ENCODE peak calls at places on chromosomes 13 and 19, in ten cellular contexts. One of them, this sample, is unnamed.

GRCh38 chr19:46080561-46080960 is 39.8 kb upstream of the IGFL4 start:
- DNase-seq in anterior cingulate cortex: no peak
- DNase-seq in activated CD4-positive, alpha-beta T cell treated with anti-CD3 and anti-CD28 coated beads, Interleukin-2, amount 50 U/mL, for 24 hours: no peak
- DNase-seq in nucleus accumbens: no peak
- DNase-seq in stimulated activated CD4-positive, alpha-beta T cell treated with anti-CD3 and anti-CD28 coated beads, Interleukin-4, amount 100 ng/mL, for 48 hours: no peak
- DNase-seq in T-cell: no peak
- DNase-seq in stimulated activated naive CD4-positive, alpha-beta T cell: no peak
- DNase-seq in neural crest cell: no peak
- DNase-seq in iris pigment epithelial cell: peak
- DNase-seq in epithelial cell of proximal tubule: peak
- DNase-seq in this sample: no peak

GRCh38 chr13:20721454-20722357 is 18.2 kb downstream of the IL17D start:
- DNase-seq in anterior cingulate cortex: no peak
- DNase-seq in activated CD4-positive, alpha-beta T cell treated with anti-CD3 and anti-CD28 coated beads, Interleukin-2, amount 50 U/mL, for 24 hours: no peak
- DNase-seq in nucleus accumbens: no peak
- DNase-seq in stimulated activated CD4-positive, alpha-beta T cell treated with anti-CD3 and anti-CD28 coated beads, Interleukin-4, amount 100 ng/mL, for 48 hours: no peak
- DNase-seq in T-cell: no peak
- DNase-seq in stimulated activated naive CD4-positive, alpha-beta T cell: no peak
- DNase-seq in neural crest cell: no peak
- DNase-seq in iris pigment epithelial cell: peak
- DNase-seq in epithelial cell of proximal tubule: no peak
- DNase-seq in this sample: no peak

GRCh38 chr13:24217601-24218281 is 57.2 kb downstream of the SPATA13 start:
- DNase-seq in anterior cingulate cortex: no peak
- DNase-seq in activated CD4-positive, alpha-beta T cell treated with anti-CD3 and anti-CD28 coated beads, Interleukin-2, amount 50 U/mL, for 24 hours: no peak
- DNase-seq in nucleus accumbens: no peak
- DNase-seq in stimulated activated CD4-positive, alpha-beta T cell treated with anti-CD3 and anti-CD28 coated beads, Interleukin-4, amount 100 ng/mL, for 48 hours: no peak
- DNase-seq in T-cell: no peak
- DNase-seq in stimulated activated naive CD4-positive, alpha-beta T cell: no peak
- DNase-seq in neural crest cell: no peak
- DNase-seq in iris pigment epithelial cell: no peak
- DNase-seq in epithelial cell of proximal tubule: no peak
- DNase-seq in this sample: peak

GRCh38 chr19:41328818-41329220 is 18.8 kb downstream of the CCDC97 start:
- DNase-seq in anterior cingulate cortex: no peak
- DNase-seq in activated CD4-positive, alpha-beta T cell treated with anti-CD3 and anti-CD28 coated beads, Interleukin-2, amount 50 U/mL, for 24 hours: no peak
- DNase-seq in nucleus accumbens: no peak
- DNase-seq in stimulated activated CD4-positive, alpha-beta T cell treated with anti-CD3 and anti-CD28 coated beads, Interleukin-4, amount 100 ng/mL, for 48 hours: no peak
- DNase-seq in T-cell: no peak
- DNase-seq in stimulated activated naive CD4-positive, alpha-beta T cell: no peak
- DNase-seq in neural crest cell: no peak
- DNase-seq in iris pigment epithelial cell: no peak
- DNase-seq in epithelial cell of proximal tubule: no peak
- DNase-seq in this sample: peak

GRCh38 chr13:96552523-96552922 is 441.8 kb downstream of the OXGR1 start:
- DNase-seq in anterior cingulate cortex: no peak
- DNase-seq in activated CD4-positive, alpha-beta T cell treated with anti-CD3 and anti-CD28 coated beads, Interleukin-2, amount 50 U/mL, for 24 hours: no peak
- DNase-seq in nucleus accumbens: no peak
- DNase-seq in stimulated activated CD4-positive, alpha-beta T cell treated with anti-CD3 and anti-CD28 coated beads, Interleukin-4, amount 100 ng/mL, for 48 hours: no peak
- DNase-seq in T-cell: no peak
- DNase-seq in stimulated activated naive CD4-positive, alpha-beta T cell: no peak
- DNase-seq in neural crest cell: no peak
- DNase-seq in iris pigment epithelial cell: no peak
- DNase-seq in epithelial cell of proximal tubule: no peak
- DNase-seq in this sample: no peak

GRCh38 chr13:52851153-52851962 is 2.9 kb upstream of the PCDH8 start:
- DNase-seq in anterior cingulate cortex: no peak
- DNase-seq in activated CD4-positive, alpha-beta T cell treated with anti-CD3 and anti-CD28 coated beads, Interleukin-2, amount 50 U/mL, for 24 hours: no peak
- DNase-seq in nucleus accumbens: peak
- DNase-seq in stimulated activated CD4-positive, alpha-beta T cell treated with anti-CD3 and anti-CD28 coated beads, Interleukin-4, amount 100 ng/mL, for 48 hours: no peak
- DNase-seq in T-cell: no peak
- DNase-seq in stimulated activated naive CD4-positive, alpha-beta T cell: no peak
- DNase-seq in neural crest cell: peak
- DNase-seq in iris pigment epithelial cell: peak
- DNase-seq in epithelial cell of proximal tubule: no peak
- DNase-seq in this sample: peak

GRCh38 chr19:17365361-17365760 is 11.8 kb downstream of the PLVAP start:
- DNase-seq in anterior cingulate cortex: no peak
- DNase-seq in activated CD4-positive, alpha-beta T cell treated with anti-CD3 and anti-CD28 coated beads, Interleukin-2, amount 50 U/mL, for 24 hours: no peak
- DNase-seq in nucleus accumbens: no peak
- DNase-seq in stimulated activated CD4-positive, alpha-beta T cell treated with anti-CD3 and anti-CD28 coated beads, Interleukin-4, amount 100 ng/mL, for 48 hours: no peak
- DNase-seq in T-cell: no peak
- DNase-seq in stimulated activated naive CD4-positive, alpha-beta T cell: no peak
- DNase-seq in neural crest cell: no peak
- DNase-seq in iris pigment epithelial cell: no peak
- DNase-seq in epithelial cell of proximal tubule: no peak
- DNase-seq in this sample: no peak

GRCh38 chr19:9934132-9934950 is 2.0 kb downstream of the OLFM2 start:
- DNase-seq in anterior cingulate cortex: peak
- DNase-seq in activated CD4-positive, alpha-beta T cell treated with anti-CD3 and anti-CD28 coated beads, Interleukin-2, amount 50 U/mL, for 24 hours: peak
- DNase-seq in nucleus accumbens: peak
- DNase-seq in stimulated activated CD4-positive, alpha-beta T cell treated with anti-CD3 and anti-CD28 coated beads, Interleukin-4, amount 100 ng/mL, for 48 hours: peak
- DNase-seq in T-cell: peak
- DNase-seq in stimulated activated naive CD4-positive, alpha-beta T cell: peak
- DNase-seq in neural crest cell: peak
- DNase-seq in iris pigment epithelial cell: peak
- DNase-seq in epithelial cell of proximal tubule: no peak
- DNase-seq in this sample: peak

GRCh38 chr19:7419153-7419552 is 69.7 kb downstream of the PEX11G start:
- DNase-seq in anterior cingulate cortex: no peak
- DNase-seq in activated CD4-positive, alpha-beta T cell treated with anti-CD3 and anti-CD28 coated beads, Interleukin-2, amount 50 U/mL, for 24 hours: no peak
- DNase-seq in nucleus accumbens: no peak
- DNase-seq in stimulated activated CD4-positive, alpha-beta T cell treated with anti-CD3 and anti-CD28 coated beads, Interleukin-4, amount 100 ng/mL, for 48 hours: no peak
- DNase-seq in T-cell: no peak
- DNase-seq in stimulated activated naive CD4-positive, alpha-beta T cell: no peak
- DNase-seq in neural crest cell: no peak
- DNase-seq in iris pigment epithelial cell: no peak
- DNase-seq in epithelial cell of proximal tubule: no peak
- DNase-seq in this sample: no peak

GRCh38 chr13:113970810-113971470 is 2.9 kb downstream of the C13orf46 start:
- DNase-seq in anterior cingulate cortex: no peak
- DNase-seq in activated CD4-positive, alpha-beta T cell treated with anti-CD3 and anti-CD28 coated beads, Interleukin-2, amount 50 U/mL, for 24 hours: no peak
- DNase-seq in nucleus accumbens: no peak
- DNase-seq in stimulated activated CD4-positive, alpha-beta T cell treated with anti-CD3 and anti-CD28 coated beads, Interleukin-4, amount 100 ng/mL, for 48 hours: no peak
- DNase-seq in T-cell: no peak
- DNase-seq in stimulated activated naive CD4-positive, alpha-beta T cell: no peak
- DNase-seq in neural crest cell: no peak
- DNase-seq in iris pigment epithelial cell: peak
- DNase-seq in epithelial cell of proximal tubule: peak
- DNase-seq in this sample: no peak

GRCh38 chr19:58579473-58580142 is 6.5 kb upstream of the MZF1 start:
- DNase-seq in anterior cingulate cortex: no peak
- DNase-seq in activated CD4-positive, alpha-beta T cell treated with anti-CD3 and anti-CD28 coated beads, Interleukin-2, amount 50 U/mL, for 24 hours: no peak
- DNase-seq in nucleus accumbens: no peak
- DNase-seq in stimulated activated CD4-positive, alpha-beta T cell treated with anti-CD3 and anti-CD28 coated beads, Interleukin-4, amount 100 ng/mL, for 48 hours: no peak
- DNase-seq in T-cell: no peak
- DNase-seq in stimulated activated naive CD4-positive, alpha-beta T cell: no peak
- DNase-seq in neural crest cell: no peak
- DNase-seq in iris pigment epithelial cell: no peak
- DNase-seq in epithelial cell of proximal tubule: no peak
- DNase-seq in this sample: no peak

GRCh38 chr19:13298565-13299481 is 148.6 kb downstream of the IER2 start:
- DNase-seq in anterior cingulate cortex: no peak
- DNase-seq in activated CD4-positive, alpha-beta T cell treated with anti-CD3 and anti-CD28 coated beads, Interleukin-2, amount 50 U/mL, for 24 hours: no peak
- DNase-seq in nucleus accumbens: no peak
- DNase-seq in stimulated activated CD4-positive, alpha-beta T cell treated with anti-CD3 and anti-CD28 coated beads, Interleukin-4, amount 100 ng/mL, for 48 hours: no peak
- DNase-seq in T-cell: no peak
- DNase-seq in stimulated activated naive CD4-positive, alpha-beta T cell: no peak
- DNase-seq in neural crest cell: no peak
- DNase-seq in iris pigment epithelial cell: no peak
- DNase-seq in epithelial cell of proximal tubule: no peak
- DNase-seq in this sample: no peak

GRCh38 chr13:75550159-75550567 is 572 bp downstream of the UCHL3 start:
- DNase-seq in anterior cingulate cortex: no peak
- DNase-seq in activated CD4-positive, alpha-beta T cell treated with anti-CD3 and anti-CD28 coated beads, Interleukin-2, amount 50 U/mL, for 24 hours: no peak
- DNase-seq in nucleus accumbens: no peak
- DNase-seq in stimulated activated CD4-positive, alpha-beta T cell treated with anti-CD3 and anti-CD28 coated beads, Interleukin-4, amount 100 ng/mL, for 48 hours: peak
- DNase-seq in T-cell: no peak
- DNase-seq in stimulated activated naive CD4-positive, alpha-beta T cell: no peak
- DNase-seq in neural crest cell: no peak
- DNase-seq in iris pigment epithelial cell: peak
- DNase-seq in epithelial cell of proximal tubule: no peak
- DNase-seq in this sample: peak

GRCh38 chr13:36418022-36418805 is 14.1 kb upstream of the CCNA1 start:
- DNase-seq in anterior cingulate cortex: no peak
- DNase-seq in activated CD4-positive, alpha-beta T cell treated with anti-CD3 and anti-CD28 coated beads, Interleukin-2, amount 50 U/mL, for 24 hours: no peak
- DNase-seq in nucleus accumbens: no peak
- DNase-seq in stimulated activated CD4-positive, alpha-beta T cell treated with anti-CD3 and anti-CD28 coated beads, Interleukin-4, amount 100 ng/mL, for 48 hours: no peak
- DNase-seq in T-cell: no peak
- DNase-seq in stimulated activated naive CD4-positive, alpha-beta T cell: no peak
- DNase-seq in neural crest cell: no peak
- DNase-seq in iris pigment epithelial cell: peak
- DNase-seq in epithelial cell of proximal tubule: no peak
- DNase-seq in this sample: peak

GRCh38 chr13:79445968-79446645 is 34.8 kb upstream of the NDFIP2 start:
- DNase-seq in anterior cingulate cortex: no peak
- DNase-seq in activated CD4-positive, alpha-beta T cell treated with anti-CD3 and anti-CD28 coated beads, Interleukin-2, amount 50 U/mL, for 24 hours: no peak
- DNase-seq in nucleus accumbens: no peak
- DNase-seq in stimulated activated CD4-positive, alpha-beta T cell treated with anti-CD3 and anti-CD28 coated beads, Interleukin-4, amount 100 ng/mL, for 48 hours: peak
- DNase-seq in T-cell: no peak
- DNase-seq in stimulated activated naive CD4-positive, alpha-beta T cell: peak
- DNase-seq in neural crest cell: no peak
- DNase-seq in iris pigment epithelial cell: no peak
- DNase-seq in epithelial cell of proximal tubule: no peak
- DNase-seq in this sample: no peak

GRCh38 chr13:99220199-99220931 is 19.7 kb downstream of the UBAC2 start:
- DNase-seq in anterior cingulate cortex: no peak
- DNase-seq in activated CD4-positive, alpha-beta T cell treated with anti-CD3 and anti-CD28 coated beads, Interleukin-2, amount 50 U/mL, for 24 hours: no peak
- DNase-seq in nucleus accumbens: no peak
- DNase-seq in stimulated activated CD4-positive, alpha-beta T cell treated with anti-CD3 and anti-CD28 coated beads, Interleukin-4, amount 100 ng/mL, for 48 hours: no peak
- DNase-seq in T-cell: no peak
- DNase-seq in stimulated activated naive CD4-positive, alpha-beta T cell: peak
- DNase-seq in neural crest cell: no peak
- DNase-seq in iris pigment epithelial cell: peak
- DNase-seq in epithelial cell of proximal tubule: no peak
- DNase-seq in this sample: peak

GRCh38 chr13:41407380-41407779 is 50.0 kb upstream of the RGCC start:
- DNase-seq in anterior cingulate cortex: no peak
- DNase-seq in activated CD4-positive, alpha-beta T cell treated with anti-CD3 and anti-CD28 coated beads, Interleukin-2, amount 50 U/mL, for 24 hours: no peak
- DNase-seq in nucleus accumbens: no peak
- DNase-seq in stimulated activated CD4-positive, alpha-beta T cell treated with anti-CD3 and anti-CD28 coated beads, Interleukin-4, amount 100 ng/mL, for 48 hours: no peak
- DNase-seq in T-cell: no peak
- DNase-seq in stimulated activated naive CD4-positive, alpha-beta T cell: no peak
- DNase-seq in neural crest cell: no peak
- DNase-seq in iris pigment epithelial cell: peak
- DNase-seq in epithelial cell of proximal tubule: no peak
- DNase-seq in this sample: no peak

GRCh38 chr13:106617561-106617960 is 49.6 kb upstream of the ARGLU1 start:
- DNase-seq in anterior cingulate cortex: no peak
- DNase-seq in activated CD4-positive, alpha-beta T cell treated with anti-CD3 and anti-CD28 coated beads, Interleukin-2, amount 50 U/mL, for 24 hours: no peak
- DNase-seq in nucleus accumbens: no peak
- DNase-seq in stimulated activated CD4-positive, alpha-beta T cell treated with anti-CD3 and anti-CD28 coated beads, Interleukin-4, amount 100 ng/mL, for 48 hours: no peak
- DNase-seq in T-cell: no peak
- DNase-seq in stimulated activated naive CD4-positive, alpha-beta T cell: no peak
- DNase-seq in neural crest cell: no peak
- DNase-seq in iris pigment epithelial cell: peak
- DNase-seq in epithelial cell of proximal tubule: peak
- DNase-seq in this sample: no peak

GRCh38 chr19:10836478-10837325 is 690 bp upstream of the TMED1 start:
- DNase-seq in anterior cingulate cortex: no peak
- DNase-seq in activated CD4-positive, alpha-beta T cell treated with anti-CD3 and anti-CD28 coated beads, Interleukin-2, amount 50 U/mL, for 24 hours: no peak
- DNase-seq in nucleus accumbens: peak
- DNase-seq in stimulated activated CD4-positive, alpha-beta T cell treated with anti-CD3 and anti-CD28 coated beads, Interleukin-4, amount 100 ng/mL, for 48 hours: peak
- DNase-seq in T-cell: peak
- DNase-seq in stimulated activated naive CD4-positive, alpha-beta T cell: no peak
- DNase-seq in neural crest cell: no peak
- DNase-seq in iris pigment epithelial cell: peak
- DNase-seq in epithelial cell of proximal tubule: no peak
- DNase-seq in this sample: peak

GRCh38 chr19:6150289-6150688 is 14.8 kb downstream of the ACSBG2 start:
- DNase-seq in anterior cingulate cortex: no peak
- DNase-seq in activated CD4-positive, alpha-beta T cell treated with anti-CD3 and anti-CD28 coated beads, Interleukin-2, amount 50 U/mL, for 24 hours: no peak
- DNase-seq in nucleus accumbens: no peak
- DNase-seq in stimulated activated CD4-positive, alpha-beta T cell treated with anti-CD3 and anti-CD28 coated beads, Interleukin-4, amount 100 ng/mL, for 48 hours: no peak
- DNase-seq in T-cell: no peak
- DNase-seq in stimulated activated naive CD4-positive, alpha-beta T cell: no peak
- DNase-seq in neural crest cell: no peak
- DNase-seq in iris pigment epithelial cell: no peak
- DNase-seq in epithelial cell of proximal tubule: no peak
- DNase-seq in this sample: no peak

GRCh38 chr13:109584844-109585361 is 201.5 kb downstream of the IRS2 start:
- DNase-seq in anterior cingulate cortex: no peak
- DNase-seq in activated CD4-positive, alpha-beta T cell treated with anti-CD3 and anti-CD28 coated beads, Interleukin-2, amount 50 U/mL, for 24 hours: no peak
- DNase-seq in nucleus accumbens: no peak
- DNase-seq in stimulated activated CD4-positive, alpha-beta T cell treated with anti-CD3 and anti-CD28 coated beads, Interleukin-4, amount 100 ng/mL, for 48 hours: no peak
- DNase-seq in T-cell: no peak
- DNase-seq in stimulated activated naive CD4-positive, alpha-beta T cell: no peak
- DNase-seq in neural crest cell: no peak
- DNase-seq in iris pigment epithelial cell: peak
- DNase-seq in epithelial cell of proximal tubule: no peak
- DNase-seq in this sample: no peak

GRCh38 chr19:29517412-29517811 is 8.4 kb upstream of the VSTM2B start:
- DNase-seq in anterior cingulate cortex: no peak
- DNase-seq in activated CD4-positive, alpha-beta T cell treated with anti-CD3 and anti-CD28 coated beads, Interleukin-2, amount 50 U/mL, for 24 hours: no peak
- DNase-seq in nucleus accumbens: no peak
- DNase-seq in stimulated activated CD4-positive, alpha-beta T cell treated with anti-CD3 and anti-CD28 coated beads, Interleukin-4, amount 100 ng/mL, for 48 hours: no peak
- DNase-seq in T-cell: no peak
- DNase-seq in stimulated activated naive CD4-positive, alpha-beta T cell: no peak
- DNase-seq in neural crest cell: no peak
- DNase-seq in iris pigment epithelial cell: no peak
- DNase-seq in epithelial cell of proximal tubule: no peak
- DNase-seq in this sample: no peak

GRCh38 chr19:47704656-47705055 is 8.6 kb upstream of the EHD2 start:
- DNase-seq in anterior cingulate cortex: no peak
- DNase-seq in activated CD4-positive, alpha-beta T cell treated with anti-CD3 and anti-CD28 coated beads, Interleukin-2, amount 50 U/mL, for 24 hours: no peak
- DNase-seq in nucleus accumbens: no peak
- DNase-seq in stimulated activated CD4-positive, alpha-beta T cell treated with anti-CD3 and anti-CD28 coated beads, Interleukin-4, amount 100 ng/mL, for 48 hours: no peak
- DNase-seq in T-cell: no peak
- DNase-seq in stimulated activated naive CD4-positive, alpha-beta T cell: no peak
- DNase-seq in neural crest cell: no peak
- DNase-seq in iris pigment epithelial cell: no peak
- DNase-seq in epithelial cell of proximal tubule: no peak
- DNase-seq in this sample: no peak

This sample was measured in NB4.